ENCODE peak calls at places on chromosomes 16 and 17, in eight cellular contexts. F, C, R, H, Z, Y, M and X are unnamed samples.

GRCh38 chr16:58801838-58802237 is 67.7 kb upstream of the GOT2 start:
- DNase-seq in F (no peak), C (no peak), H (no peak), M (no peak), Y (no peak), R (no peak), Z (no peak), X (no peak)

GRCh38 chr17:44331249-44331760 is 6.7 kb upstream of the SLC25A39 start:
- DNase-seq in Z (no peak), F (peak; percentile 75), M (peak; percentile 65), R (peak; percentile 59), H (peak; percentile 66), Y (no peak), C (peak; percentile 73), X (no peak)

GRCh38 chr16:76265434-76266045 is 11.7 kb upstream of the CNTNAP4 start:
- DNase-seq in Y (no peak), R (no peak), H (no peak), Z (no peak), M (no peak), C (peak; percentile 15), F (peak; percentile 46), X (peak; percentile 8)

GRCh38 chr17:4497101-4497824 is 1.4 kb upstream of the SPNS2 start:
- DNase-seq in F (no peak), C (peak; percentile 25), R (no peak), Z (no peak), M (no peak), H (no peak), Y (no peak), X (no peak)

GRCh38 chr17:27821318-27821717 is 21.0 kb upstream of the NOS2 start:
- DNase-seq in C (no peak), Y (no peak), Z (no peak), F (no peak), H (no peak), M (no peak), R (no peak), X (no peak)

GRCh38 chr16:24748242-24748641 is 18.8 kb downstream of the TNRC6A start:
- DNase-seq in R (no peak), H (peak; percentile 56), C (peak; percentile 4), F (peak; percentile 90), Z (no peak), Y (no peak), M (no peak), X (peak; percentile 74)

GRCh38 chr16:30567991-30568638 is 3.4 kb downstream of the ZNF688 start:
- DNase-seq in H (no peak), F (peak; percentile 87), Y (no peak), R (peak; percentile 33), M (peak; percentile 26), Z (no peak), C (no peak), X (peak; percentile 33)

GRCh38 chr17:864315-864714 is 82.2 kb downstream of the MRM3 start:
- DNase-seq in C (no peak), Z (no peak), M (no peak), R (no peak), H (no peak), Y (no peak), F (no peak), X (no peak)

GRCh38 chr17:44367626-44368025 is 4.0 kb upstream of the FAM171A2 start:
- DNase-seq in R (no peak), H (no peak), Z (no peak), Y (no peak), C (no peak), F (no peak), M (no peak), X (no peak)

GRCh38 chr17:63495471-63495870 is 18.6 kb downstream of the ACE start:
- DNase-seq in M (no peak), F (no peak), Y (no peak), R (no peak), C (no peak), H (peak; percentile 11), Z (no peak), X (no peak)

GRCh38 chr17:47278561-47278960 is 24.9 kb downstream of the ITGB3 start:
- DNase-seq in H (no peak), Y (no peak), Z (no peak), C (no peak), M (no peak), R (no peak), F (no peak), X (no peak)

GRCh38 chr17:60941028-60941427 is 263.4 kb downstream of the BCAS3 start:
- DNase-seq in M (no peak), H (peak; percentile 75), R (no peak), F (peak; percentile 95), C (peak; percentile 4), Y (peak; percentile 38), Z (peak; percentile 29), X (peak; percentile 86)

GRCh38 chr16:69880640-69881133 is 70.4 kb upstream of the CLEC18A start:
- DNase-seq in R (no peak), M (no peak), Z (no peak), Y (no peak), F (peak; percentile 40), C (no peak), H (no peak), X (no peak)

GRCh38 chr17:13765701-13766100 is 164.0 kb upstream of the HS3ST3A1 start:
- DNase-seq in F (no peak), H (no peak), C (no peak), M (no peak), Y (no peak), Z (no peak), R (no peak), X (no peak)

GRCh38 chr16:85636234-85636812 is 23.2 kb downstream of the GSE1 start:
- DNase-seq in R (no peak), Z (no peak), F (no peak), C (no peak), H (no peak), M (no peak), Y (no peak), X (no peak)

GRCh38 chr16:69003500-69003899 is 102.0 kb upstream of the HAS3 start:
- DNase-seq in M (no peak), R (no peak), F (no peak), C (no peak), Z (no peak), Y (no peak), H (no peak), X (no peak)

GRCh38 chr17:48153711-48154642 is 46.4 kb downstream of the SNX11 start:
- DNase-seq in F (peak; percentile 60), R (no peak), Z (no peak), Y (no peak), C (peak; percentile 68), M (no peak), H (no peak), X (peak; percentile 3)

GRCh38 chr16:26710475-26710874 is 356.3 kb upstream of the C16orf82 start:
- DNase-seq in Y (no peak), F (no peak), R (no peak), H (no peak), M (no peak), C (no peak), Z (no peak), X (no peak)

GRCh38 chr16:70737377-70738082 is 51.7 kb upstream of the MTSS2 start:
- DNase-seq in F (peak; percentile 92), R (peak; percentile 16), Z (peak; percentile 46), Y (peak; percentile 83), C (peak; percentile 24), M (peak; percentile 46), H (peak; percentile 85), X (peak; percentile 97)

GRCh38 chr17:78127888-78128615 is 503 bp downstream of the TMC6 start:
- DNase-seq in F (no peak), M (no peak), Y (no peak), Z (no peak), R (no peak), C (peak; percentile 71), H (peak; percentile 43), X (no peak)

GRCh38 chr16:71584543-71585317 is 7.8 kb upstream of the TAT start:
- DNase-seq in F (no peak), M (no peak), Z (no peak), Y (no peak), R (no peak), H (no peak), C (no peak), X (no peak)

GRCh38 chr17:731943-732787 is at the start of gene TLCD3A:
- DNase-seq in C (peak; percentile 40), F (peak; percentile 77), M (peak; percentile 57), Y (peak; percentile 80), H (peak; percentile 79), Z (peak; percentile 41), R (peak; percentile 34), X (no peak)

GRCh38 chr17:5715478-5715877 is 131.2 kb upstream of the NLRP1 start:
- DNase-seq in Z (no peak), R (no peak), C (no peak), Y (no peak), M (no peak), H (no peak), F (no peak), X (no peak)

DNA sequence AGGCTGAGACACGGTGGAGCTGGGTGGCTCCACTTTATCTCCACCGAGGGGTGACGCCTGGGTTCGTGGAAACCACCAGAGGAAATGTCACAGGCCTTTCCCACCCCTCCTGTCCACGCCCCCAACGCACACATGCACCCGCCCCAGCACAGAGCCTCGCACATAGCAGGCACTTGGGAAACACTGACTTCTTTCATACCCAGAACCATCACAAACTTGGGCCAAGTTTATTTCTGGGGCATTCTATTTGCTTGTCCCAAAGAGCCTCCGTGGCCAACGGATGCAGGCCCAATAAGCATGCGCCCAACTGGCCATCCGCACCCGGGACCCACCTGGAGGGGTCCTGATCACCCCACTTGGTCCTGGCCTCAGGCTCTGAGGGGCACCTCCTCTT is 3.3 kb downstream of the BCAR1 start:
- DNase-seq in C (no peak), M (no peak), Z (no peak), R (no peak), H (no peak), Y (peak; percentile 49), F (no peak), X (no peak)
- H3K4me3 ChIP-seq in C (no peak overlapping the region), M (no peak overlapping the region), Z (no peak overlapping the region), R (no peak overlapping the region), H (no peak overlapping the region), Y (peak overlapping the region; percentile 97), F (no peak overlapping the region), X (no peak overlapping the region)

GRCh38 chr17:14919580-14920160 is 345.5 kb downstream of the PMP22 start:
- DNase-seq in Z (no peak), R (no peak), Y (no peak), M (no peak), F (no peak), H (no peak), C (no peak), X (no peak)
- H3K27ac ChIP-seq in Z (no peak overlapping the region), R (no peak overlapping the region), Y (no peak overlapping the region), M (no peak overlapping the region), F (no peak overlapping the region), H (no peak overlapping the region), C (no peak overlapping the region), X (no peak overlapping the region)

GRCh38 chr17:80441133-80441578 is 26.2 kb downstream of the ENDOV start:
- DNase-seq in F (peak; percentile 61), C (peak; percentile 89), Z (no peak), H (peak; percentile 50), Y (peak; percentile 34), M (peak; percentile 40), R (peak; percentile 29), X (no peak)
- H3K27me3 ChIP-seq in F (peaks cover 26% of the 10 kb centered on the region), C (peaks cover 14% of the 10 kb centered on the region), Z (no peaks in the 10 kb centered on the region), H (peaks cover 3% of the 10 kb centered on the region), Y (no peaks in the 10 kb centered on the region), M (no peaks in the 10 kb centered on the region), R (no peaks in the 10 kb centered on the region), X (peaks cover 26% of the 10 kb centered on the region)

DNA sequence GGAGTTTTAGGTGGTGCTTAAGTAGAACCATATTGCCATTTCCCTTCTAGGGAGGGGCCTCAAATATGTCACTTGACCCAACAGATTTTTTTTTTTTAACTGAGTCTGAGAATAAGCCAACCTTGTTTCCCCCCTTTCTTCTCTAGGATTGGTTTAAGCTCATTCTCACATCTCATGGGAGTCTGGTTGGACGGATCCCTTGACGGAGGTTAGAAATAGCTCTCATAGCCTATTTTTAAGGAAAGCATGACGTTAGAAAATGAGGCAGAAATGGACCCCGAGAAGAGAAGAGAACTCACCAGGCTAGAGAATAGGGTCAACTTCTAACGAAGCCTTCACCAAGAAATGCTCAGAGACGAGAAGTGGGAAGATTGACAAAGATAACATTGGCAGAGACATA is 95.1 kb upstream of the ZFHX3 start:
- DNase-seq in H (no peak), F (no peak), R (no peak), C (no peak), Y (no peak), M (no peak), Z (no peak), X (no peak)
- H3K4me3 ChIP-seq in H (peak overlapping the region; percentile 29), F (no peak overlapping the region), R (no peak overlapping the region), C (no peak overlapping the region), Y (peak overlapping the region; percentile 59), M (no peak overlapping the region), Z (no peak overlapping the region), X (no peak overlapping the region)